ENCODE peak calls at places on chromosomes 16 and 17, in eight cellular contexts. One of them, this sample, is unnamed.

GRCh38 chr16:88570691-88571092 is 489 bp downstream of the ZC3H18 start:
- DNase-seq in tibial nerve: no peak
- DNase-seq in lower lobe of right lung: no peak
- DNase-seq in mucosa of descending colon: peak; percentile 66
- DNase-seq in heart right ventricle: peak; percentile 31
- DNase-seq in thoracic aorta: no peak
- DNase-seq in suprapubic skin: no peak
- DNase-seq in sigmoid colon: no peak
- DNase-seq in this sample: no peak

GRCh38 chr16:75593825-75594820 is 27.9 kb downstream of the GABARAPL2 start:
- DNase-seq in thoracic aorta: no peak
- DNase-seq in sigmoid colon: no peak
- DNase-seq in lower lobe of right lung: no peak
- DNase-seq in heart right ventricle: no peak
- DNase-seq in suprapubic skin: no peak
- DNase-seq in mucosa of descending colon: no peak
- DNase-seq in tibial nerve: no peak
- DNase-seq in this sample: no peak

GRCh38 chr17:149897-150575 is 12.7 kb downstream of the SCGB1C2 start:
- DNase-seq in tibial nerve: no peak
- DNase-seq in thoracic aorta: no peak
- DNase-seq in mucosa of descending colon: peak; percentile 29
- DNase-seq in sigmoid colon: peak; percentile 33
- DNase-seq in lower lobe of right lung: peak; percentile 28
- DNase-seq in suprapubic skin: peak; percentile 37
- DNase-seq in heart right ventricle: no peak
- DNase-seq in this sample: no peak

GRCh38 chr17:41667280-41668008 is 21.2 kb upstream of the EIF1 start:
- DNase-seq in mucosa of descending colon: no peak
- DNase-seq in thoracic aorta: no peak
- DNase-seq in suprapubic skin: no peak
- DNase-seq in sigmoid colon: peak; percentile 60
- DNase-seq in tibial nerve: no peak
- DNase-seq in lower lobe of right lung: peak; percentile 49
- DNase-seq in heart right ventricle: no peak
- DNase-seq in this sample: no peak

GRCh38 chr17:76700627-76701470 is 9.9 kb downstream of the MXRA7 start:
- DNase-seq in sigmoid colon: peak; percentile 91
- DNase-seq in lower lobe of right lung: no peak
- DNase-seq in tibial nerve: peak; percentile 43
- DNase-seq in thoracic aorta: peak; percentile 55
- DNase-seq in mucosa of descending colon: peak; percentile 59
- DNase-seq in heart right ventricle: peak; percentile 60
- DNase-seq in suprapubic skin: peak; percentile 87
- DNase-seq in this sample: peak; percentile 75

GRCh38 chr17:44865921-44866320 is 18.2 kb downstream of the HIGD1B start:
- DNase-seq in mucosa of descending colon: no peak
- DNase-seq in tibial nerve: no peak
- DNase-seq in lower lobe of right lung: no peak
- DNase-seq in sigmoid colon: no peak
- DNase-seq in thoracic aorta: no peak
- DNase-seq in suprapubic skin: no peak
- DNase-seq in heart right ventricle: no peak
- DNase-seq in this sample: peak; percentile 17

GRCh38 chr17:31155208-31155810 is 60.5 kb downstream of the NF1 start:
- DNase-seq in heart right ventricle: no peak
- DNase-seq in suprapubic skin: no peak
- DNase-seq in mucosa of descending colon: no peak
- DNase-seq in sigmoid colon: no peak
- DNase-seq in thoracic aorta: no peak
- DNase-seq in tibial nerve: no peak
- DNase-seq in lower lobe of right lung: no peak
- DNase-seq in this sample: no peak

GRCh38 chr17:7190276-7190917 is 11.2 kb upstream of the ASGR1 start:
- DNase-seq in suprapubic skin: no peak
- DNase-seq in thoracic aorta: no peak
- DNase-seq in mucosa of descending colon: no peak
- DNase-seq in lower lobe of right lung: peak; percentile 38
- DNase-seq in sigmoid colon: no peak
- DNase-seq in heart right ventricle: no peak
- DNase-seq in tibial nerve: no peak
- DNase-seq in this sample: no peak

GRCh38 chr16:17590711-17591654 is 120.2 kb upstream of the XYLT1 start:
- DNase-seq in mucosa of descending colon: no peak
- DNase-seq in heart right ventricle: no peak
- DNase-seq in tibial nerve: no peak
- DNase-seq in lower lobe of right lung: no peak
- DNase-seq in suprapubic skin: no peak
- DNase-seq in thoracic aorta: no peak
- DNase-seq in sigmoid colon: no peak
- DNase-seq in this sample: no peak

GRCh38 chr16:1068451-1068850 is 4.1 kb upstream of the SSTR5 start:
- DNase-seq in suprapubic skin: no peak
- DNase-seq in lower lobe of right lung: no peak
- DNase-seq in heart right ventricle: no peak
- DNase-seq in mucosa of descending colon: no peak
- DNase-seq in thoracic aorta: no peak
- DNase-seq in sigmoid colon: no peak
- DNase-seq in tibial nerve: no peak
- DNase-seq in this sample: no peak

GRCh38 chr17:73634629-73635028 is 9.6 kb downstream of the SDK2 start:
- DNase-seq in tibial nerve: no peak
- DNase-seq in mucosa of descending colon: no peak
- DNase-seq in lower lobe of right lung: no peak
- DNase-seq in thoracic aorta: no peak
- DNase-seq in heart right ventricle: no peak
- DNase-seq in sigmoid colon: peak; percentile 2
- DNase-seq in suprapubic skin: no peak
- DNase-seq in this sample: no peak

GRCh38 chr17:15260376-15261062 is 4.6 kb downstream of the PMP22 start:
- DNase-seq in sigmoid colon: peak; percentile 97
- DNase-seq in suprapubic skin: peak; percentile 92
- DNase-seq in lower lobe of right lung: peak; percentile 88
- DNase-seq in heart right ventricle: peak; percentile 92
- DNase-seq in thoracic aorta: peak; percentile 50
- DNase-seq in mucosa of descending colon: peak; percentile 85
- DNase-seq in tibial nerve: peak; percentile 76
- DNase-seq in this sample: peak; percentile 87

GRCh38 chr16:78684655-78685400 is 585.4 kb downstream of the WWOX start:
- DNase-seq in lower lobe of right lung: no peak
- DNase-seq in heart right ventricle: no peak
- DNase-seq in suprapubic skin: peak; percentile 82
- DNase-seq in thoracic aorta: no peak
- DNase-seq in sigmoid colon: no peak
- DNase-seq in tibial nerve: peak; percentile 38
- DNase-seq in mucosa of descending colon: no peak
- DNase-seq in this sample: peak; percentile 74

GRCh38 chr16:10566613-10567012 is 13.8 kb downstream of the EMP2 start:
- DNase-seq in mucosa of descending colon: no peak
- DNase-seq in thoracic aorta: no peak
- DNase-seq in sigmoid colon: no peak
- DNase-seq in tibial nerve: no peak
- DNase-seq in lower lobe of right lung: no peak
- DNase-seq in suprapubic skin: no peak
- DNase-seq in heart right ventricle: no peak
- DNase-seq in this sample: no peak

GRCh38 chr16:80614908-80615696 is 74.3 kb downstream of the DYNLRB2 start:
- DNase-seq in suprapubic skin: no peak
- DNase-seq in sigmoid colon: no peak
- DNase-seq in tibial nerve: no peak
- DNase-seq in mucosa of descending colon: no peak
- DNase-seq in lower lobe of right lung: no peak
- DNase-seq in thoracic aorta: no peak
- DNase-seq in heart right ventricle: no peak
- DNase-seq in this sample: no peak

GRCh38 chr16:12470311-12471229 is 333.1 kb downstream of the CPPED1 start:
- DNase-seq in thoracic aorta: peak; percentile 18
- DNase-seq in mucosa of descending colon: no peak
- DNase-seq in sigmoid colon: peak; percentile 69
- DNase-seq in lower lobe of right lung: no peak
- DNase-seq in heart right ventricle: peak; percentile 74
- DNase-seq in suprapubic skin: no peak
- DNase-seq in tibial nerve: no peak
- DNase-seq in this sample: peak; percentile 75

GRCh38 chr17:50687200-50688066 is 20.3 kb downstream of the ANKRD40 start:
- DNase-seq in thoracic aorta: no peak
- DNase-seq in heart right ventricle: no peak
- DNase-seq in lower lobe of right lung: no peak
- DNase-seq in tibial nerve: no peak
- DNase-seq in suprapubic skin: no peak
- DNase-seq in sigmoid colon: peak; percentile 74
- DNase-seq in mucosa of descending colon: peak; percentile 52
- DNase-seq in this sample: no peak

GRCh38 chr16:77599793-77600415 is 122.4 kb upstream of the NUDT7 start:
- DNase-seq in mucosa of descending colon: no peak
- DNase-seq in suprapubic skin: no peak
- DNase-seq in tibial nerve: no peak
- DNase-seq in lower lobe of right lung: no peak
- DNase-seq in heart right ventricle: no peak
- DNase-seq in thoracic aorta: no peak
- DNase-seq in sigmoid colon: no peak
- DNase-seq in this sample: no peak

GRCh38 chr17:76382803-76383644 is 1.4 kb upstream of the SPHK1 start:
- DNase-seq in lower lobe of right lung: peak; percentile 66
- DNase-seq in sigmoid colon: no peak
- DNase-seq in thoracic aorta: no peak
- DNase-seq in tibial nerve: no peak
- DNase-seq in suprapubic skin: no peak
- DNase-seq in mucosa of descending colon: peak; percentile 81
- DNase-seq in heart right ventricle: peak; percentile 55
- DNase-seq in this sample: no peak

GRCh38 chr17:70050192-70050591 is 24.8 kb upstream of the KCNJ16 start:
- DNase-seq in heart right ventricle: no peak
- DNase-seq in sigmoid colon: no peak
- DNase-seq in mucosa of descending colon: no peak
- DNase-seq in suprapubic skin: no peak
- DNase-seq in lower lobe of right lung: no peak
- DNase-seq in tibial nerve: no peak
- DNase-seq in thoracic aorta: no peak
- DNase-seq in this sample: no peak

GRCh38 chr17:70053241-70054234 is 21.5 kb upstream of the KCNJ16 start:
- DNase-seq in thoracic aorta: no peak
- DNase-seq in sigmoid colon: no peak
- DNase-seq in mucosa of descending colon: no peak
- DNase-seq in suprapubic skin: no peak
- DNase-seq in heart right ventricle: no peak
- DNase-seq in tibial nerve: no peak
- DNase-seq in lower lobe of right lung: no peak
- DNase-seq in this sample: no peak

GRCh38 chr17:70047619-70048018 is 27.4 kb upstream of the KCNJ16 start:
- DNase-seq in suprapubic skin: no peak
- DNase-seq in mucosa of descending colon: no peak
- DNase-seq in thoracic aorta: no peak
- DNase-seq in tibial nerve: no peak
- DNase-seq in sigmoid colon: no peak
- DNase-seq in lower lobe of right lung: no peak
- DNase-seq in heart right ventricle: no peak
- DNase-seq in this sample: no peak

GRCh38 chr17:70048020-70048419 is 27.0 kb upstream of the KCNJ16 start:
- DNase-seq in sigmoid colon: no peak
- DNase-seq in thoracic aorta: no peak
- DNase-seq in tibial nerve: no peak
- DNase-seq in heart right ventricle: no peak
- DNase-seq in suprapubic skin: no peak
- DNase-seq in mucosa of descending colon: no peak
- DNase-seq in lower lobe of right lung: no peak
- DNase-seq in this sample: no peak

GRCh38 chr17:70050931-70051330 is 24.1 kb upstream of the KCNJ16 start:
- DNase-seq in lower lobe of right lung: no peak
- DNase-seq in sigmoid colon: no peak
- DNase-seq in suprapubic skin: no peak
- DNase-seq in mucosa of descending colon: no peak
- DNase-seq in tibial nerve: no peak
- DNase-seq in heart right ventricle: no peak
- DNase-seq in thoracic aorta: no peak
- DNase-seq in this sample: no peak
- TF ChIP-seq CTCF in lower lobe of right lung: no peak
- TF ChIP-seq CTCF in sigmoid colon: no peak
- TF ChIP-seq CTCF in suprapubic skin: no peak
- TF ChIP-seq CTCF in mucosa of descending colon: no peak
- TF ChIP-seq CTCF in tibial nerve: no peak
- TF ChIP-seq CTCF in heart right ventricle: no peak
- TF ChIP-seq CTCF in thoracic aorta: no peak
- TF ChIP-seq CTCF in this sample: no peak

GRCh38 chr17:72165202-72165972 is 44.6 kb downstream of the SOX9 start:
- DNase-seq in suprapubic skin: no peak
- DNase-seq in lower lobe of right lung: no peak
- DNase-seq in mucosa of descending colon: no peak
- DNase-seq in tibial nerve: no peak
- DNase-seq in heart right ventricle: no peak
- DNase-seq in sigmoid colon: no peak
- DNase-seq in thoracic aorta: no peak
- DNase-seq in this sample: no peak
- H3K4me1 ChIP-seq in suprapubic skin: no peaks in the 10 kb centered on the region
- H3K4me1 ChIP-seq in lower lobe of right lung: no peaks in the 10 kb centered on the region
- H3K4me1 ChIP-seq in mucosa of descending colon: no peaks in the 10 kb centered on the region
- H3K4me1 ChIP-seq in tibial nerve: no peaks in the 10 kb centered on the region
- H3K4me1 ChIP-seq in heart right ventricle: no peaks in the 10 kb centered on the region
- H3K4me1 ChIP-seq in sigmoid colon: no peaks in the 10 kb centered on the region
- H3K4me1 ChIP-seq in thoracic aorta: no peaks in the 10 kb centered on the region
- H3K4me1 ChIP-seq in this sample: no peaks in the 10 kb centered on the region

GRCh38 chr17:29042679-29043538 is at the start of gene PIPOX:
- DNase-seq in tibial nerve: no peak
- DNase-seq in suprapubic skin: no peak
- DNase-seq in lower lobe of right lung: peak; percentile 50
- DNase-seq in mucosa of descending colon: no peak
- DNase-seq in thoracic aorta: no peak
- DNase-seq in heart right ventricle: peak; percentile 18
- DNase-seq in sigmoid colon: no peak
- DNase-seq in this sample: no peak
- TF ChIP-seq CTCF in tibial nerve: no peak
- TF ChIP-seq CTCF in suprapubic skin: no peak
- TF ChIP-seq CTCF in lower lobe of right lung: no peak
- TF ChIP-seq CTCF in mucosa of descending colon: no peak
- TF ChIP-seq CTCF in thoracic aorta: no peak
- TF ChIP-seq CTCF in heart right ventricle: no peak
- TF ChIP-seq CTCF in sigmoid colon: no peak
- TF ChIP-seq CTCF in this sample: no peak

GRCh38 chr17:56148333-56148732 is 4.9 kb upstream of the ANKFN1 start:
- DNase-seq in heart right ventricle: no peak
- DNase-seq in lower lobe of right lung: no peak
- DNase-seq in sigmoid colon: no peak
- DNase-seq in mucosa of descending colon: no peak
- DNase-seq in tibial nerve: no peak
- DNase-seq in suprapubic skin: no peak
- DNase-seq in thoracic aorta: no peak
- DNase-seq in this sample: no peak

GRCh38 chr17:56149266-56150036 is 3.8 kb upstream of the ANKFN1 start:
- DNase-seq in suprapubic skin: no peak
- DNase-seq in heart right ventricle: no peak
- DNase-seq in thoracic aorta: no peak
- DNase-seq in mucosa of descending colon: no peak
- DNase-seq in lower lobe of right lung: no peak
- DNase-seq in sigmoid colon: no peak
- DNase-seq in tibial nerve: no peak
- DNase-seq in this sample: no peak

GRCh38 chr17:56142781-56143180 is 10.5 kb upstream of the ANKFN1 start:
- DNase-seq in sigmoid colon: no peak
- DNase-seq in lower lobe of right lung: no peak
- DNase-seq in tibial nerve: no peak
- DNase-seq in suprapubic skin: no peak
- DNase-seq in heart right ventricle: no peak
- DNase-seq in mucosa of descending colon: no peak
- DNase-seq in thoracic aorta: no peak
- DNase-seq in this sample: no peak

GRCh38 chr17:56144205-56144604 is 9.1 kb upstream of the ANKFN1 start:
- DNase-seq in mucosa of descending colon: no peak
- DNase-seq in thoracic aorta: no peak
- DNase-seq in tibial nerve: no peak
- DNase-seq in suprapubic skin: no peak
- DNase-seq in sigmoid colon: no peak
- DNase-seq in heart right ventricle: no peak
- DNase-seq in lower lobe of right lung: no peak
- DNase-seq in this sample: no peak

GRCh38 chr17:56146005-56146404 is 7.3 kb upstream of the ANKFN1 start:
- DNase-seq in suprapubic skin: no peak
- DNase-seq in sigmoid colon: no peak
- DNase-seq in mucosa of descending colon: no peak
- DNase-seq in lower lobe of right lung: no peak
- DNase-seq in tibial nerve: no peak
- DNase-seq in heart right ventricle: no peak
- DNase-seq in thoracic aorta: no peak
- DNase-seq in this sample: no peak
- H3K4me1 ChIP-seq in suprapubic skin: no peaks in the 10 kb centered on the region
- H3K4me1 ChIP-seq in sigmoid colon: peaks cover 11% of the 10 kb centered on the region
- H3K4me1 ChIP-seq in mucosa of descending colon: no peaks in the 10 kb centered on the region
- H3K4me1 ChIP-seq in lower lobe of right lung: no peaks in the 10 kb centered on the region
- H3K4me1 ChIP-seq in tibial nerve: no peaks in the 10 kb centered on the region
- H3K4me1 ChIP-seq in heart right ventricle: no peaks in the 10 kb centered on the region
- H3K4me1 ChIP-seq in thoracic aorta: no peaks in the 10 kb centered on the region
- H3K4me1 ChIP-seq in this sample: no peaks in the 10 kb centered on the region